ENCODE peak calls at places on chromosomes 13 and 19, in six cellular contexts. I is GM13977; O is fibroblast of lung; G is CD4-positive, alpha-beta T cell; T is esophagus squamous epithelium; P is breast epithelium. S is an unnamed sample.

GRCh38 chr13:33206425-33206824 is 79.1 kb downstream of the STARD13 start:
- DNase-seq in I (no peak), O (peak), G (no peak), T (no peak), P (no peak), S (no peak)

GRCh38 chr13:101283782-101284181 is 132.5 kb downstream of the NALCN start:
- DNase-seq in I (no peak), O (no peak), G (no peak), T (no peak), P (no peak), S (no peak)

GRCh38 chr13:55244991-55245644 is 1895.6 kb upstream of the PRR20A start:
- DNase-seq in I (no peak), O (peak), G (no peak), T (no peak), P (no peak), S (no peak)

GRCh38 chr13:49218493-49219051 is 1.6 kb upstream of the MLNR start:
- DNase-seq in I (no peak), O (peak), G (no peak), T (no peak), P (no peak), S (no peak)

GRCh38 chr19:45099465-45100201 is 6.7 kb downstream of the PPP1R37 start:
- DNase-seq in I (no peak), O (peak), G (no peak), T (no peak), P (no peak), S (no peak)

GRCh38 chr13:53439439-53440225 is 411.0 kb downstream of the OLFM4 start:
- DNase-seq in I (no peak), O (no peak), G (no peak), T (no peak), P (no peak), S (no peak)

GRCh38 chr19:12090807-12091206 is 26.3 kb downstream of the ZNF844 start:
- DNase-seq in I (peak), O (peak), G (peak), T (no peak), P (peak), S (peak)

GRCh38 chr19:2722541-2723344 is 1.6 kb upstream of the DIRAS1 start:
- DNase-seq in I (no peak), O (peak), G (no peak), T (no peak), P (peak), S (no peak)

GRCh38 chr19:10091892-10092641 is 6.0 kb downstream of the SHFL start:
- DNase-seq in I (no peak), O (no peak), G (no peak), T (no peak), P (no peak), S (no peak)

GRCh38 chr13:36998624-36999041 is 507 bp downstream of the ALG5 start:
- DNase-seq in I (peak), O (no peak), G (peak), T (no peak), P (no peak), S (no peak)

GRCh38 chr19:40592170-40592569 is 9.0 kb upstream of the LTBP4 start:
- DNase-seq in I (peak), O (peak), G (no peak), T (no peak), P (no peak), S (peak)

GRCh38 chr19:40588926-40589569 is 12.1 kb upstream of the LTBP4 start:
- DNase-seq in I (no peak), O (no peak), G (no peak), T (no peak), P (no peak), S (no peak)

GRCh38 chr19:40588110-40588854 is 11.6 kb downstream of the SHKBP1 start:
- DNase-seq in I (no peak), O (peak), G (no peak), T (no peak), P (no peak), S (no peak)

GRCh38 chr19:40589723-40590429 is 11.3 kb upstream of the LTBP4 start:
- DNase-seq in I (no peak), O (no peak), G (no peak), T (no peak), P (no peak), S (no peak)

DNA sequence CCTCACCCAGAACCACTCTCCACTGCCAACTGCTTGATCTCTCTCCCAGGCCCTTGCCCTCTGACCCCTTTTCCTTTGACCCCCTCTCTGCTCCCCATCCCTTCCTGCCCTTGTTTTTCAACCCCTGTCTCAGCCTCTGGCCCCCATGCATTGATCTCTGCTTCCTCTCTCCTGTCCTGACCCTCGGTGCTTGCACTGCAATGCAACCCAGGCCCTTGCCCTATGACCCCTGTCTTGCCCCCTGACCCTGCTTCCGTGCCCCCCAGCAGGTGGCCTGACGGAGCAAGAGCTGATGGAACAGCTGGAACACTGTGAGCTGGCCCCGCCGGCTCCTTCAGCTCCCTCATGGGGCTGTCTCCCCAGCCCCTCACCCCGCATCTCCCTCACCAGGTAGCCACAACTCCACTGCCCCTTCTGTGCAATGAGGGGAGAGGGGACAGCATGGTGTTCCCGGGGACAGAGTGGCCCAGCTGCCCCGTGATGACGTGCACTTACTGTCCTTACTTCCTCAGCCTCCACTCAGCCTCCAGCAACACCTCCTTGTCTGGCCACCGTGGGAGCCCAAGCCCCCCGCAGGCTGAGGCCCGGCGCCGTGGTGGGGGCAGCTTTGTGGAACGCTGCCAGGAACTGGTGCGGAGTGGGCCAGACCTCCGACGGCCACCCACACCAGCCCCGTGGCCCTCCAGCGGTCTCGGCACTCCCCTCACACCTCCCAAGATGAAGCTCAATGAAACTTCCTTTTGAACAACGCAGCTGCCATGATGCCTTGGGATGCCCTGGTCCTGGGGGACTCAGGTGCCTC is 10.5 kb upstream of the LTBP4 start:
- DNase-seq in I (no peak), O (no peak), G (no peak), T (no peak), P (no peak), S (no peak)
- TF ChIP-seq CTCF in I (no peak), O (no peak), G (no peak), T (no peak), P (no peak), S (no peak)

GRCh38 chr19:5181331-5181730 is 159.3 kb downstream of the PTPRS start:
- DNase-seq in I (no peak), O (no peak), G (no peak), T (no peak), P (no peak), S (no peak)
- TF ChIP-seq CTCF in I (no peak), O (no peak), G (no peak), T (no peak), P (no peak), S (no peak)

DNA sequence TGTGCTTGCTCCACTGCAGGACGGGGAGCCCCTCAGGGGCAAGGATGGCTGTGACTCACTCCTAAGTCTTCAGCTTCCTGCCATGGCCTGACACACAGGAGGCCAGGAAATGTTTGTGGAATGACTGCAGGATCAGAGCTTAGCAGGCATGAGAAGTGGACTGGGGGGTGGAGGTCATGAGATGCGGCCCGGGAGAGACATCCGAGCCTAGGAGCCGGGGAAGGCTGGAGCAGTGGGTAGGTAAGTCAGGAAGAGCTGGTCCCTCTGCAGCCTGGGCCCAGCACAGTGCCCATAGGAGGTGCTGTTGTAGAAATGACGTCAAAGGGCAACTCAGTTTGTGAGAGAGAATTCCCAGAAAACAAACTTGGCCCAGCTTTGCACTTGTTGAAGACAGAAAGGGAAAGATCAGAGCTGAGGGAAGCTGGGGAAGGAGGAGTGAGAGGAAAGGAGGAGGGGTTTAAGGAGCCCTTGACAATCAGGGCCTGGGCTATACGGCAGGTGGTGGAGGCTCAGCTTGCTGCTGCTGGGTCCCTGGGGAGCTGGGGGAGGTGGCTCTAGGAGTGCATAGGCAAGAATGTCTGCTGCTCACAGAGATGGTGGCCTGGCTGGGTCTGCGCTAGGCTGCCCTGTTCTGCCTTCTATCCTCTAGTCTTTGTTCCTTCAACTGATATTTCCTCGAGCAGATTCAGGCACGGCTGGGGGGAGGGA is 18.5 kb downstream of the POU2F2 start:
- DNase-seq in I (peak), O (peak), G (no peak), T (no peak), P (no peak), S (peak)
- TF ChIP-seq CTCF in I (peak), O (peak), G (no peak), T (no peak), P (no peak), S (no peak)

GRCh38 chr19:18507021-18507726 is 14.7 kb downstream of the ELL start:
- DNase-seq in I (no peak), O (no peak), G (no peak), T (no peak), P (no peak), S (no peak)

GRCh38 chr19:18508585-18508984 is 13.3 kb downstream of the ELL start:
- DNase-seq in I (no peak), O (no peak), G (no peak), T (no peak), P (no peak), S (no peak)

GRCh38 chr19:18506545-18506944 is 15.3 kb downstream of the ELL start:
- DNase-seq in I (no peak), O (no peak), G (no peak), T (no peak), P (no peak), S (no peak)

GRCh38 chr19:18506101-18506534 is 15.8 kb downstream of the ELL start:
- DNase-seq in I (no peak), O (no peak), G (no peak), T (no peak), P (no peak), S (no peak)

GRCh38 chr19:18507727-18508440 is 14.0 kb downstream of the ELL start:
- DNase-seq in I (no peak), O (peak), G (no peak), T (no peak), P (no peak), S (no peak)
- TF ChIP-seq CTCF in I (no peak), O (no peak), G (no peak), T (no peak), P (no peak), S (no peak)

GRCh38 chr19:24032651-24033050 is 54.3 kb upstream of the ZNF254 start:
- DNase-seq in I (no peak), O (no peak), G (no peak), T (no peak), P (no peak), S (no peak)

GRCh38 chr19:24029941-24030636 is 56.9 kb upstream of the ZNF254 start:
- DNase-seq in I (no peak), O (no peak), G (no peak), T (no peak), P (no peak), S (no peak)

GRCh38 chr19:24033962-24034342 is 53.0 kb upstream of the ZNF254 start:
- DNase-seq in I (peak), O (peak), G (no peak), T (no peak), P (peak), S (peak)

GRCh38 chr19:24033308-24033961 is 53.6 kb upstream of the ZNF254 start:
- DNase-seq in I (peak), O (peak), G (peak), T (peak), P (peak), S (peak)
- TF ChIP-seq CTCF in I (peak), O (no peak), G (no peak), T (peak), P (no peak), S (no peak)

DNA sequence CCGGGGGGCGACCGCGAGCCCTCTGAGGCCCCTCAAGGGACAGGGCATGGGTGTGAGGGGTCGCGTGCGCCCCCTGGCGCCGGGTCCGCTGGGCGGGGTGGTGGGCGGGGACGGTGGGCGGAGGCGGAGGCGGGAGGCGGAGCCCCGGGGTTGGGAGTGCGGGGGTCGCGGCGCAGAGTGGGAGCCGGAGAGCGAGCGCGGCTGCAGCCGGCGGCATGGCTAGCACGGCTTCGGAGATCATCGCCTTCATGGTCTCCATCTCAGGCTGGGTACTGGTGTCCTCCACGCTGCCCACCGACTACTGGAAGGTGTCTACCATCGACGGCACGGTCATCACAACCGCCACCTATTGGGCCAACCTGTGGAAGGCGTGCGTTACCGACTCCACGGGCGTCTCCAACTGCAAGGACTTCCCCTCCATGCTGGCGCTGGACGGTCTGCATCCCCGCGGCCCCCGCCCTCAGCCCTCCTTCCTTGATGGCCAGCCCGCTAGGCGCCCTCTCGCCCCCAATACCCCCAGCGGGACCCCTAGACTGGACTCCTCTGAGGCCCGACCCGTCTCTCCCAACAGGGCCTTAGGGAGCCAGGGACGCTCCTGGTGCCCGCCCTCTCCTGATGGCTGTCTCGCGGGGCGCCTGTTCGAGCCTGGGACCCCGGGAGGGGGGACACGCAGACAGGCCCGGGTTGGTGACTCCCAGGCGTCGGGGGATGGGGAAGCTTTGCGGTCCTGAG is at the start of gene CLDN10:
- DNase-seq in I (peak), O (no peak), G (no peak), T (no peak), P (no peak), S (peak)
- TF ChIP-seq CTCF in I (peak), O (no peak), G (no peak), T (no peak), P (no peak), S (no peak)

DNA sequence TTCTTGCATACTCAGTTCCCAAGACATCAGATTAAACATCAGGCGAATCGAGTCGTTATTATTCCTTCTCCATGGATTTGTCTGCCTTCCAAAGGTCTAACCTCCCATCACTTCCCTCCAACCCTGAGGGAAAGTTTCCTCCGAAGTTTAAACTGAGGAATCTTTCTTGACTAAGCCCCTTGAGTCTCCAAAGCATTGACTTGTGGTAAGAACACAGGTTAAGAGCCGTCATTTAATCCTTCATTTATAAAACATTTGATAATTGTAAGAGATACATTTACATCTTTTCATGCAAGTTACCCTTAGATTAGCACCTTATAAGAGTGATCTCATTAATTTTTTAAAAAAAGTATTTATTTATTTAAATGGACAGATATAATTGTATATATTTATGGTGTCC is at the start of gene OR7A10:
- DNase-seq in I (no peak), O (no peak), G (no peak), T (no peak), P (no peak), S (no peak)
- TF ChIP-seq CTCF in I (no peak), O (no peak), G (no peak), T (no peak), P (no peak), S (no peak)